ENCODE peak calls at places on chromosome 15, in four cellular contexts. V, N, U and Z are unnamed samples. For H3K4me1, the result is how much of the 10 kb centered on the place peaks cover.

GRCh38 chr15:99440029-99440428 is 125.8 kb upstream of the MEF2A start:
- DNase-seq in U (no peak), N (no peak), V (no peak), Z (no peak)

GRCh38 chr15:42401544-42402478 is 42.5 kb downstream of the CAPN3 start:
- DNase-seq in N (no peak), V (no peak), U (no peak), Z (no peak)

GRCh38 chr15:59833366-59833765 is 144.2 kb upstream of the BNIP2 start:
- DNase-seq in N (no peak), V (no peak), U (no peak), Z (no peak)

GRCh38 chr15:63380151-63380827 is 1.4 kb downstream of the CA12 start:
- DNase-seq in V (no peak), U (no peak), N (no peak), Z (peak)

GRCh38 chr15:93081399-93081798 is 7.6 kb downstream of the RGMA start:
- DNase-seq in U (no peak), N (no peak), V (no peak), Z (no peak)

GRCh38 chr15:67024998-67025368 is 40.4 kb upstream of the SMAD3 start:
- DNase-seq in V (no peak), U (no peak), N (no peak), Z (no peak)

GRCh38 chr15:98035577-98036010 is 75.1 kb downstream of the ARRDC4 start:
- DNase-seq in U (no peak), V (no peak), N (no peak), Z (peak)

GRCh38 chr15:64284037-64284436 is 71.9 kb downstream of the CSNK1G1 start:
- DNase-seq in V (no peak), U (no peak), N (peak), Z (no peak)

GRCh38 chr15:84942456-84942855 is 39.2 kb upstream of the PDE8A start:
- DNase-seq in N (no peak), U (no peak), V (no peak), Z (no peak)

GRCh38 chr15:80403712-80404056 is 498 bp upstream of the ARNT2 start:
- DNase-seq in V (peak), N (no peak), U (no peak), Z (peak)

GRCh38 chr15:63861946-63862517 is 28.3 kb upstream of the HERC1 start:
- DNase-seq in V (no peak), N (no peak), U (no peak), Z (no peak)

GRCh38 chr15:46442196-46442595 is 807.4 kb downstream of the SQOR start:
- DNase-seq in U (no peak), V (no peak), N (no peak), Z (no peak)

GRCh38 chr15:83922895-83923294 is 269.0 kb downstream of the ADAMTSL3 start:
- DNase-seq in U (no peak), V (no peak), N (no peak), Z (no peak)

GRCh38 chr15:66740802-66741201 is 38.8 kb downstream of the SMAD6 start:
- DNase-seq in N (no peak), U (no peak), V (no peak), Z (no peak)

GRCh38 chr15:74277245-74277644 is 41.1 kb downstream of the CCDC33 start:
- DNase-seq in U (no peak), V (no peak), N (no peak), Z (no peak)

GRCh38 chr15:80608688-80609087 is 86.4 kb upstream of the ABHD17C start:
- DNase-seq in N (no peak), U (no peak), V (no peak), Z (no peak)

GRCh38 chr15:37847776-37848175 is 86.7 kb upstream of the TMCO5A start:
- DNase-seq in N (no peak), U (no peak), V (no peak), Z (no peak)

GRCh38 chr15:23467110-23467600 is 20.1 kb upstream of the GOLGA6L2 start:
- DNase-seq in U (no peak), N (peak), V (no peak), Z (peak)

GRCh38 chr15:101127503-101128076 is 124.3 kb downstream of the CHSY1 start:
- DNase-seq in V (no peak), U (no peak), N (peak), Z (no peak)

GRCh38 chr15:43954181-43954621 is 127.4 kb downstream of the WDR76 start:
- DNase-seq in N (peak), U (no peak), V (no peak), Z (no peak)

GRCh38 chr15:71683401-71684274 is 126.7 kb upstream of the NR2E3 start:
- DNase-seq in U (no peak), N (peak), V (no peak), Z (no peak)

GRCh38 chr15:70491183-70491621 is 272.2 kb downstream of the UACA start:
- DNase-seq in V (no peak), U (no peak), N (peak), Z (no peak)

GRCh38 chr15:64921711-64922110 is 10.0 kb downstream of the ANKDD1A start:
- DNase-seq in N (no peak), V (no peak), U (no peak), Z (peak)

GRCh38 chr15:85689729-85690128 is 105.0 kb downstream of the KLHL25 start:
- DNase-seq in N (peak), U (peak), V (peak), Z (peak)

GRCh38 chr15:76433798-76434400 is 97.3 kb downstream of the ISL2 start:
- DNase-seq in U (no peak), N (peak), V (no peak), Z (peak)

GRCh38 chr15:23869391-23869790 is 182.3 kb upstream of the NDN start:
- DNase-seq in V (peak), N (no peak), U (no peak), Z (peak)

GRCh38 chr15:30859091-30859874 is 44.4 kb upstream of the FAN1 start:
- DNase-seq in N (peak), U (no peak), V (no peak), Z (peak)

GRCh38 chr15:97023131-97023844 is 692.8 kb downstream of the NR2F2 start:
- DNase-seq in U (no peak), N (no peak), V (no peak), Z (no peak)

GRCh38 chr15:99131441-99132023 is 26.7 kb downstream of the SYNM start:
- DNase-seq in N (no peak), U (no peak), V (no peak), Z (no peak)

GRCh38 chr15:75694241-75695182 is 18.1 kb downstream of the CSPG4 start:
- DNase-seq in V (peak), N (peak), U (no peak), Z (peak)

GRCh38 chr15:75669191-75669878 is 21.6 kb downstream of the SNX33 start:
- DNase-seq in U (no peak), N (peak), V (no peak), Z (no peak)

GRCh38 chr15:76335851-76336253 is 721 bp upstream of the ISL2 start:
- DNase-seq in N (no peak), U (no peak), V (peak), Z (peak)

GRCh38 chr15:44038801-44039200 is 156.3 kb downstream of the FRMD5 start:
- DNase-seq in N (peak), U (peak), V (peak), Z (peak)

GRCh38 chr15:29952245-29952644 is 130.0 kb upstream of the TJP1 start:
- DNase-seq in N (no peak), U (no peak), V (no peak), Z (no peak)

GRCh38 chr15:32802296-32802936 is 84.6 kb downstream of the GREM1 start:
- DNase-seq in N (peak), U (no peak), V (no peak), Z (no peak)

DNA sequence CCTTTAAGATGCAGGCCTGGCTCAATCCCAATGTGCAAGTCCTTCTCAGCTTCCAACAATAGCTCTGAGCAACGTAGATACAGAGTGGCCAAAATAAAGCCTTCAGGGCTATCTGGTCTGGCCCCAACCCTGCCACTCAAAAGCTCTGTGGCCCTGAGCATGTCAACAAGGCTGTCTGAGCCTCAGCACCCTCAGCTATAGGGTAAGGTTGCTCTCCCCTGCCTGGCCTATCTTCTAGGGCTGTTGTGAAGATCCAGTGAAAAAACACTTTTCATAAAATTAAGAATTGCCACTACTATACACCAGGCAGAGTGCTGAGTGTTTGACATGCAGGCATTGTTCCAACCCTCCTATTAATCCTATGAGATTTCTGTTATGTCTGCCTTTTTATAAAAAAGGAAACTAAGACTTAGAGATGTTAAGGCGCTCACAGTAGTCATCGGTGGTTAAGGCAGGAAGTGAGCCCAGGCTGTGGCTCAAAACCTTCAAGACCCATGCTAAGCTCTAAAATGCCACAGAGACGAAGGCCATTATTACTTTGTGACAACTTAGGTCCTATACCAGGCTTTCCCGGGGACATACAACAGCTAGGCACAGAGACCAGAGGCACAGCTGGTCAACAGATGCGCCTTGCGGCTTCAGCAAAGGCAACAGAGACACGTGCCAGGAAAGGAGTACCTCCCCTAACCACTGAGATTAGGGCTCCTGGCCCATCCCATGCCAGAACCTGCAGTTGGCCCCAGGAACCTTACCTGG is 5.1 kb downstream of the POLG start:
- DNase-seq in V (no peak), N (no peak), U (no peak), Z (no peak)
- H3K18ac ChIP-seq in V (no peak), N (no peak), U (no peak), Z (no peak)

DNA sequence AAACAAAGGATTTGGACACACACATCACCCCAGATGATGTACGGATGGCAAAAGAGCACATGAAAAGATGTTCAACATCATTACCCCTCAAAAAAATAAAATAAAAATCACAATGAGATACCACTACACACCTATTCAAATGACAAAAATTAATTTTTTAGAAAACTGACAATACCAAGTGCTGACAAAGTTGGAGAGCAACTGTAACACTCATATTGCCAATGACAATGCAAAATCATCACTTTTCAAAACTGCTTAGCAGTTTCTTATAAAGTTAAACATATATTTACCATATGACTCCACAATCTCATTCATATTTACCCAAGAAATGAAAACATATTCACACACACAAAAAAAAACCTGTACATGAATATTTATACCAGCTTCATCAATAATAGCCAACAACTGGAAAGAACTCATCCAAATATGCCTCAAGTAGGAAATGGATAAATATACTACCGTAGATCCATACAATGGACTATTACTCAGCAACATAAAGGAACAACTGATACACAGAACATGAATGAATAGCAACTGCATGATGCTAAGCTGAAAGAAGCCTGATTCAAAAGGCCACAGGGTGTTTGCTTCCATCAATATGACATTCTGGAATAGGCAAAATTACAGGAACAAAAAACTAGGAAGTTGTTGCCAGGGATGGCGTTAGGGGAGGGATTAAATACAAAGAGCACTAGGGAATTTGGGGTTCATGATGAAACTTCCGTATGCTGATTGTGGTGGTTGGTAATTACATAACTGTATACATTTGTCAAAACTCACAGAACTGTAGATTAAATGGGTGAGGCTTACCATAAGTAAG is 1.3 kb downstream of the FSIP1 start:
- DNase-seq in N (no peak), U (no peak), V (no peak), Z (no peak)
- H3K56ac ChIP-seq in N (no peak), U (no peak), V (no peak), Z (no peak)

DNA sequence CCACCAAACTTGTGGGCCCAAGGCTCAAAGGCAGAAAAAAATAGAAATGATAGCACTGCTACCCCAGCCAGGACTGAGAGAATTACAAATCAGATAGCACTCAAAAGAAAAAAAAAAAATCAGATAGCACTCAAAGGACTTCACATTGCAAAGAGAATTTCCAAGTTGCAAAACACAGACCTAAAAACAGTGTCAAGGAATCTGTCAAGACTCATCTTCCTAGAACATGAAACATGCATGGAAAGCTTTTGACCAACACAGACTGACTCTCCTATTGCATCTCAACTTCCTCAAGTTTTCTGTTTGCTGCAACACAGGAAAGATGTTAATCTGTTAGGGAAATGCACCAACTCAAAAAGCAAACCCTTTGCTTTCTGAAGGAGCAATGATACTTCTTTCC is 42.3 kb downstream of the RAB27A start:
- DNase-seq in U (no peak), N (no peak), V (no peak), Z (no peak)
- H3K4me1 ChIP-seq in U (under half), N (under half), V (under half), Z (under half)

DNA sequence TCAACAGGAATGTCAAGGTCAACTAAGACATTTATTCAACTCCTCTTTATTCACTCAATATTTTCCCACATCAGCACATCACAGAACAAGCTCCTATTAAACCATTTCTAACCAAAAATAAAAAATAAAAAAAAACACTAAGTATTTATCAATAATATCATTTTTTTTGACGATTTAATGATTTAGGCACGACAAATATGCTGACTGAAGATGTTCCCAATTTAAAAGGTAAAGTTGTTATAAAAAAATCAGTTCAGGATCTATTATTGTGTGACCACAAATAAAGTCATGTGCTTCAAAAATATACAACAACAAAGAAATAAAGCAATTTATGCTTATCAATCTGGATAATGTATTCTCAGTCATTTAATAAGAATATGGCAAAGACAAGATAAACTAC is 16.2 kb downstream of the DPH6 start:
- DNase-seq in V (no peak), U (no peak), N (no peak), Z (no peak)
- H3K18ac ChIP-seq in V (no peak), U (no peak), N (no peak), Z (no peak)

GRCh38 chr15:58504674-58505234 is 73.0 kb downstream of the LIPC start:
- DNase-seq in V (no peak), N (no peak), U (no peak), Z (no peak)

GRCh38 chr15:58501636-58502178 is 69.9 kb downstream of the LIPC start:
- DNase-seq in U (no peak), V (no peak), N (no peak), Z (no peak)

GRCh38 chr15:58503139-58504027 is 71.6 kb downstream of the LIPC start:
- DNase-seq in U (no peak), V (no peak), N (no peak), Z (no peak)

GRCh38 chr15:58498821-58499580 is 67.2 kb downstream of the LIPC start:
- DNase-seq in U (no peak), V (no peak), N (peak), Z (no peak)

DNA sequence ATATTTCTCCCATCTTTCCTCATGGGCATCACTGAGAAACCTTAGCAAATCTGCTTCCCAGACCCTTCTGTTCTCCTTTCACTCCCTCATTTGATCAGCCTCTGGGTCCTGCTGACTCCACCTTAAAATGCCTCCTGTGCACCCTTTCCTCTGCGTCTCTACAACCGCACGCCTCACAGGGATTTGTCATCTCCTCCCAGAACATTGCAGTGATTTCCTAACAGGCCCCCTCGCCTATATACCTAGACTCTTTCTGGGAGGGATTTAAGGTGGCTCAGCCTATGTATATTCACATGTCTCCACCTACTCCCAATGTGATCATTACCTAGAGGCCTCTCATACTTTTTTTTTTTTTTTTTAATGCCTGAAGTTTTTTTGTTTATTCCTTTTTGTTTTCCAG is 69.2 kb downstream of the LIPC start:
- DNase-seq in U (no peak), V (no peak), N (no peak), Z (no peak)
- H3K56ac ChIP-seq in U (no peak), V (no peak), N (no peak), Z (no peak)

DNA sequence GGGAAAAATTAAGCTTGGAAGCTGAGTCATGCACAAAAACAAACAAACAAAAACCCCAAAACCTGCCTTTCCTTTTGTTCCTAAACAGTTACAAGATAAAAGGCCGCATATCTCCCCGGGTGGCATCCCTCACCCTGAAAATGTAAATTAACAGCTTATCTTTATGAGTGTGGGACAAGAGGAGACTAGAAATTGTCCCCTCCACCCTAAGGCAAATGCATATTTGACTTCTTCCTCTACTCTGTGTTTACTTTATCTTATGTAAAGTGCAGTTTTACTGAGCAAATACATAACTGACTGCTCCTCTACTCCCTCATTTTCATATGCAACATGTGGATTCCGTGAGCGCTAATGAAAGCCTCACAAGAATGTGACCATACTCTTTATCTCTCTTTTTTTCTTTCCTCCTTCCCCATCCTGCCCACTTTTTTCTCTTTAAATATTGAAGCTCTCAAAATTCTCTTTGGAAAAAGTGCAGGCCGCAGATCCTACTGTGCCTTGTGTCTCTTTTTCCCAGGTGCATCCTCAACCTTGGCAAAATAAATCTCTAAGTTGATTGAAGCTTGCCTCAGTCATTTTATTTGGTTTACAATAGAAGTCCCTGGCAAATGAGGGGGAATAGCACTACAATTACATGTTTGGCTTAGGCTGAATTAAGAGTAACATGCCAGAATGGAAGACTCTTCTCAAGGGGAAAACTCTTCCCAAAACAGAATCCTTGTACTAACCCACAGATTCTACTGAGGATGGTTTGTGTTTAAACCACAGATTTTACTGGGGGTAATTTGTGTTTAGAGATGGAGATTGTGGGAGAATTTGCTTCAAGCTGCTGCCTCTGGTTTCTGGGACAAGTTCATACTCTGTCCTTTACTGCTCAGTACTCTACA is 72.7 kb upstream of the WDR72 start:
- DNase-seq in V (no peak), U (no peak), N (no peak), Z (peak)
- H3K4me1 ChIP-seq in V (under half), U (under half), N (under half), Z (under half)